ENCODE peak calls at places on chromosomes 16 and 17, in five cellular contexts. E is neural progenitor cell; V is B cell; O is EL; Q is activated CD4-positive, alpha-beta T cell treated with anti-CD3 and anti-CD28 coated beads, Interleukin-2, amount 50 U/mL, for 48 hours. F is an unnamed sample.

GRCh38 chr17:81365601-81366585 is 29.4 kb upstream of the BAHCC1 start:
- DNase-seq in E (no peak), O (no peak), Q (peak), V (peak), F (no peak)

GRCh38 chr17:48747445-48748363 is 19.2 kb upstream of the HOXB13 start:
- DNase-seq in Q (no peak), E (peak), V (no peak), O (no peak), F (no peak)

GRCh38 chr17:3843935-3844516 is 2.0 kb downstream of the NCBP3 start:
- DNase-seq in V (peak), E (peak), O (peak), Q (peak), F (no peak)

GRCh38 chr16:77863250-77863649 is 74.9 kb downstream of the VAT1L start:
- DNase-seq in O (no peak), V (no peak), Q (no peak), E (no peak), F (no peak)

GRCh38 chr16:10577305-10578202 is 2.8 kb downstream of the EMP2 start:
- DNase-seq in V (no peak), O (no peak), E (peak), Q (no peak), F (no peak)

GRCh38 chr16:30786936-30787612 is at the start of gene ZNF629:
- DNase-seq in Q (peak), V (peak), O (peak), E (peak), F (no peak)

GRCh38 chr16:88969361-88969831 is 7.6 kb downstream of the CBFA2T3 start:
- DNase-seq in V (peak), Q (no peak), O (no peak), E (peak), F (no peak)

GRCh38 chr17:45320931-45321461 is 4.2 kb upstream of the MAP3K14 start:
- DNase-seq in O (peak), V (no peak), Q (no peak), E (no peak), F (no peak)

GRCh38 chr16:67244387-67245188 is 2.7 kb downstream of the FHOD1 start:
- DNase-seq in E (no peak), O (peak), Q (peak), V (peak), F (peak)

GRCh38 chr16:27264151-27264550 is 4.4 kb downstream of the NSMCE1 start:
- DNase-seq in E (no peak), Q (no peak), O (peak), V (no peak), F (no peak)

GRCh38 chr17:20244671-20245070 is 222.7 kb downstream of the LGALS9B start:
- DNase-seq in V (no peak), E (no peak), Q (no peak), O (no peak), F (no peak)

GRCh38 chr16:13436641-13437423 is 483.1 kb upstream of the ERCC4 start:
- DNase-seq in V (no peak), Q (no peak), O (peak), E (no peak), F (no peak)

GRCh38 chr17:65121916-65122821 is 15.0 kb upstream of the RGS9 start:
- DNase-seq in E (no peak), V (no peak), Q (peak), O (no peak), F (no peak)

GRCh38 chr16:66291833-66292232 is 74.7 kb upstream of the CDH5 start:
- DNase-seq in O (no peak), V (no peak), E (no peak), Q (no peak), F (no peak)

GRCh38 chr17:43791589-43791988 is 11.4 kb downstream of the CFAP97D1 start:
- DNase-seq in O (peak), E (peak), V (no peak), Q (no peak), F (no peak)

GRCh38 chr16:397135-397661 is at the start of gene NME4:
- DNase-seq in E (peak), V (peak), Q (no peak), O (peak), F (no peak)

GRCh38 chr16:2689968-2690830 is 7.9 kb downstream of the KCTD5 start:
- DNase-seq in Q (no peak), V (no peak), O (no peak), E (no peak), F (no peak)

GRCh38 chr17:45907720-45908395 is 13.5 kb downstream of the MAPT start:
- DNase-seq in O (no peak), V (no peak), Q (no peak), E (no peak), F (no peak)

GRCh38 chr17:61174310-61174709 is 225.3 kb upstream of the TBX2 start:
- DNase-seq in V (no peak), Q (no peak), O (no peak), E (no peak), F (no peak)

GRCh38 chr16:86665319-86665675 is 86.9 kb downstream of the FOXL1 start:
- DNase-seq in E (no peak), Q (no peak), V (no peak), O (peak), F (no peak)

GRCh38 chr16:29974291-29975133 is 844 bp downstream of the TAOK2 start:
- DNase-seq in O (peak), Q (peak), V (no peak), E (peak), F (no peak)

GRCh38 chr17:40363480-40363838 is 1.1 kb downstream of the GJD3 start:
- DNase-seq in O (peak), E (peak), V (no peak), Q (peak), F (no peak)

GRCh38 chr16:8795096-8795495 is 2.3 kb downstream of the TMEM186 start:
- DNase-seq in O (no peak), E (no peak), V (no peak), Q (no peak), F (no peak)

GRCh38 chr17:43568506-43569082 is 22.5 kb upstream of the ETV4 start:
- DNase-seq in Q (no peak), E (no peak), V (no peak), O (no peak), F (no peak)

GRCh38 chr17:81342062-81342699 is 47.1 kb upstream of the SLC38A10 start:
- DNase-seq in E (no peak), Q (no peak), V (no peak), O (no peak), F (no peak)

GRCh38 chr17:15651583-15652110 is 32.1 kb upstream of the FBXW10B start:
- DNase-seq in O (peak), E (peak), Q (peak), V (no peak), F (peak)

GRCh38 chr17:12856451-12856850 is 67.2 kb downstream of the ARHGAP44 start:
- DNase-seq in E (no peak), Q (no peak), V (no peak), O (no peak), F (no peak)

GRCh38 chr16:89193576-89194293 is 6.6 kb downstream of the SLC22A31 start:
- DNase-seq in V (peak), Q (no peak), O (no peak), E (peak), F (no peak)

F was measured in naive thymus-derived CD4-positive, alpha-beta T cell.